ENCODE peak calls at places on chromosomes 11 and 22, in four cellular contexts. One of them, this sample, is unnamed.

GRCh38 chr11:9219572-9219971 is 45.6 kb downstream of the DENND5A start:
- DNase-seq in anterior cingulate cortex: no peak
- DNase-seq in nucleus accumbens: no peak
- DNase-seq in mammary epithelial cell: peak
- DNase-seq in this sample: no peak

GRCh38 chr22:35540600-35541253 is at the start of gene RASD2:
- DNase-seq in anterior cingulate cortex: peak
- DNase-seq in nucleus accumbens: peak
- DNase-seq in mammary epithelial cell: peak
- DNase-seq in this sample: no peak

GRCh38 chr22:23233084-23233501 is 52.8 kb downstream of the BCR start:
- DNase-seq in anterior cingulate cortex: no peak
- DNase-seq in nucleus accumbens: no peak
- DNase-seq in mammary epithelial cell: no peak
- DNase-seq in this sample: no peak

GRCh38 chr11:115616941-115617340 is 112.7 kb upstream of the CADM1 start:
- DNase-seq in anterior cingulate cortex: no peak
- DNase-seq in nucleus accumbens: no peak
- DNase-seq in mammary epithelial cell: no peak
- DNase-seq in this sample: no peak

GRCh38 chr11:71946144-71946571 is 17.3 kb downstream of the RNF121 start:
- DNase-seq in anterior cingulate cortex: no peak
- DNase-seq in nucleus accumbens: no peak
- DNase-seq in mammary epithelial cell: peak
- DNase-seq in this sample: no peak

GRCh38 chr11:86209806-86210657 is 34.5 kb upstream of the EED start:
- DNase-seq in anterior cingulate cortex: no peak
- DNase-seq in nucleus accumbens: no peak
- DNase-seq in mammary epithelial cell: no peak
- DNase-seq in this sample: no peak

GRCh38 chr11:115201121-115201792 is 303.0 kb downstream of the CADM1 start:
- DNase-seq in anterior cingulate cortex: no peak
- DNase-seq in nucleus accumbens: no peak
- DNase-seq in mammary epithelial cell: peak
- DNase-seq in this sample: no peak

GRCh38 chr11:2653930-2654739 is 45.7 kb downstream of the KCNQ1OT1 start:
- DNase-seq in anterior cingulate cortex: no peak
- DNase-seq in nucleus accumbens: no peak
- DNase-seq in mammary epithelial cell: no peak
- DNase-seq in this sample: no peak

GRCh38 chr11:72786305-72787261 is 7.3 kb downstream of the STARD10 start:
- DNase-seq in anterior cingulate cortex: no peak
- DNase-seq in nucleus accumbens: no peak
- DNase-seq in mammary epithelial cell: no peak
- DNase-seq in this sample: no peak

GRCh38 chr22:36762687-36763260 is 13.1 kb downstream of the IFT27 start:
- DNase-seq in anterior cingulate cortex: no peak
- DNase-seq in nucleus accumbens: no peak
- DNase-seq in mammary epithelial cell: no peak
- DNase-seq in this sample: peak

GRCh38 chr11:134661660-134662059 is 249.6 kb upstream of the B3GAT1 start:
- DNase-seq in anterior cingulate cortex: no peak
- DNase-seq in nucleus accumbens: no peak
- DNase-seq in mammary epithelial cell: no peak
- DNase-seq in this sample: no peak

This sample was measured in RWPE2.